ENCODE peak calls at places on chromosomes 3 and 15, in seven cellular contexts. E is AG04450; N is activated CD4-positive, alpha-beta T cell treated with anti-CD3 and anti-CD28 coated beads for 36 hours; I is PC-9; U is NCI-H524; A is activated B cell treated with CpG ODN at 0.5 μM for 24 hours; R is activated CD8-positive, alpha-beta memory T cell treated with anti-CD3 and anti-CD28 coated beads, Interleukin-2, amount 50 U/mL, for 4 hours. L is an unnamed sample.

GRCh38 chr3:157145566-157145965 is 14.4 kb downstream of the CCNL1 start:
- DNase-seq in I (no peak), E (no peak), R (no peak), A (no peak), U (no peak), N (no peak), L (no peak)

GRCh38 chr3:193768069-193768391 is 175.0 kb downstream of the OPA1 start:
- DNase-seq in N (no peak), R (no peak), I (no peak), U (no peak), A (no peak), E (no peak), L (no peak)

GRCh38 chr3:61790411-61790810 is 229.0 kb downstream of the PTPRG start:
- DNase-seq in A (no peak), I (no peak), U (no peak), N (no peak), R (no peak), E (no peak), L (no peak)

GRCh38 chr3:16176391-16177030 is 2.0 kb downstream of the GALNT15 start:
- DNase-seq in E (no peak), I (no peak), N (no peak), A (no peak), U (no peak), R (no peak), L (no peak)

GRCh38 chr15:78064544-78064943 is 13.0 kb downstream of the TBC1D2B start:
- DNase-seq in A (no peak), E (no peak), R (no peak), N (no peak), U (no peak), I (no peak), L (no peak)

GRCh38 chr3:72273615-72274014 is 488.7 kb upstream of the PROK2 start:
- DNase-seq in E (peak; percentile 80), A (no peak), N (no peak), U (no peak), R (no peak), I (no peak), L (no peak)

GRCh38 chr3:158106773-158107461 is 697 bp upstream of the SHOX2 start:
- DNase-seq in I (no peak), N (peak; percentile 33), E (no peak), U (peak; percentile 64), A (peak; percentile 18), R (no peak), L (no peak)

GRCh38 chr15:51144021-51144532 is 49.4 kb upstream of the TNFAIP8L3 start:
- DNase-seq in I (no peak), N (no peak), U (no peak), E (peak; percentile 20), R (no peak), A (no peak), L (no peak)

GRCh38 chr15:27260523-27260922 is 289.5 kb downstream of the GABRG3 start:
- DNase-seq in A (no peak), I (no peak), E (no peak), R (no peak), U (peak; percentile 8), N (no peak), L (no peak)

GRCh38 chr3:127195417-127195816 is 2.5 kb downstream of the PRR23E start:
- DNase-seq in A (no peak), R (no peak), E (no peak), U (no peak), N (no peak), I (no peak), L (no peak)

GRCh38 chr3:134809412-134810051 is 14.5 kb downstream of the EPHB1 start:
- DNase-seq in A (no peak), U (no peak), E (no peak), N (no peak), R (no peak), I (no peak), L (no peak)

GRCh38 chr3:87082806-87083440 is 92.0 kb upstream of the VGLL3 start:
- DNase-seq in N (no peak), A (no peak), U (peak; percentile 61), I (peak; percentile 57), E (peak; percentile 30), R (no peak), L (peak; percentile 3)

GRCh38 chr15:45884755-45885445 is 250.1 kb downstream of the SQOR start:
- DNase-seq in R (no peak), I (no peak), N (no peak), E (no peak), U (peak; percentile 53), A (no peak), L (no peak)

GRCh38 chr15:53644681-53645080 is 114.8 kb downstream of the WDR72 start:
- DNase-seq in R (no peak), I (no peak), E (no peak), U (no peak), A (no peak), N (no peak), L (no peak)

GRCh38 chr3:31010491-31010890 is 116.0 kb upstream of the GADL1 start:
- DNase-seq in U (no peak), I (no peak), A (no peak), E (no peak), R (no peak), N (no peak), L (no peak)

GRCh38 chr3:49657208-49657915 is 16.8 kb upstream of the APEH start:
- DNase-seq in E (no peak), R (no peak), N (no peak), A (no peak), U (no peak), I (no peak), L (no peak)

GRCh38 chr15:99347609-99348008 is 96.3 kb downstream of the LRRC28 start:
- DNase-seq in E (no peak), A (no peak), N (no peak), U (no peak), I (no peak), R (no peak), L (no peak)

GRCh38 chr15:24076090-24076784 is 389.1 kb upstream of the NDN start:
- DNase-seq in A (no peak), E (no peak), N (no peak), U (no peak), I (no peak), R (no peak), L (no peak)

GRCh38 chr15:43370310-43370974 is 401 bp downstream of the ZSCAN29 start:
- DNase-seq in N (no peak), A (no peak), I (no peak), E (no peak), U (peak; percentile 50), R (no peak), L (no peak)

L was measured in NCI-H1048.